ENCODE peak calls at places on chromosomes 5 and 9, in ten cellular contexts. H, M, X, U, S, C, L, Z, G and A are unnamed samples.

GRCh38 chr5:38299585-38299984 is 41.2 kb downstream of the EGFLAM start:
- DNase-seq in H (no peak), M (no peak), X (no peak), U (no peak), S (no peak), C (no peak), L (no peak), Z (no peak), G (no peak), A (no peak)

GRCh38 chr5:1831257-1831656 is 30.1 kb downstream of the NDUFS6 start:
- DNase-seq in H (no peak), M (no peak), X (no peak), U (no peak), S (no peak), C (no peak), L (no peak), Z (no peak), G (no peak), A (no peak)

GRCh38 chr5:21236896-21237830 is 1249.2 kb upstream of the CDH18 start:
- DNase-seq in H (peak; percentile 63), M (no peak), X (no peak), U (no peak), S (no peak), C (no peak), L (no peak), Z (no peak), G (no peak), A (no peak)

GRCh38 chr5:137696481-137696880 is 39.4 kb downstream of the KLHL3 start:
- DNase-seq in H (peak; percentile 15), M (no peak), X (no peak), U (no peak), S (no peak), C (peak; percentile 63), L (no peak), Z (no peak), G (no peak), A (no peak)

GRCh38 chr5:180642181-180643140 is 6.9 kb downstream of the FLT4 start:
- DNase-seq in H (no peak), M (no peak), X (no peak), U (no peak), S (no peak), C (no peak), L (no peak), Z (peak; percentile 2), G (no peak), A (no peak)

GRCh38 chr9:35954942-35955546 is 2.9 kb downstream of the OR2S2 start:
- DNase-seq in H (peak; percentile 91), M (peak; percentile 60), X (peak; percentile 33), U (peak; percentile 65), S (peak; percentile 65), C (peak; percentile 90), L (peak; percentile 42), Z (no peak), G (peak; percentile 78), A (peak; percentile 26)

GRCh38 chr5:88942967-88943291 is 59.9 kb upstream of the MEF2C start:
- DNase-seq in H (peak; percentile 54), M (no peak), X (no peak), U (no peak), S (no peak), C (no peak), L (no peak), Z (no peak), G (peak; percentile 8), A (no peak)

GRCh38 chr9:20264896-20265295 is 357.4 kb downstream of the MLLT3 start:
- DNase-seq in H (no peak), M (no peak), X (no peak), U (no peak), S (no peak), C (no peak), L (no peak), Z (no peak), G (no peak), A (no peak)

GRCh38 chr5:122972877-122973276 is 63.6 kb downstream of the PPIC start:
- DNase-seq in H (peak; percentile 6), M (no peak), X (no peak), U (no peak), S (no peak), C (peak; percentile 75), L (no peak), Z (no peak), G (peak; percentile 4), A (no peak)

GRCh38 chr9:33233659-33234335 is 6.2 kb upstream of the SPINK4 start:
- DNase-seq in H (peak; percentile 96), M (peak; percentile 95), X (no peak), U (peak; percentile 81), S (no peak), C (peak; percentile 99), L (peak; percentile 97), Z (no peak), G (peak; percentile 91), A (no peak)

GRCh38 chr9:126503333-126504085 is 110.2 kb upstream of the LMX1B start:
- DNase-seq in H (no peak), M (no peak), X (no peak), U (no peak), S (no peak), C (peak; percentile 51), L (no peak), Z (no peak), G (no peak), A (no peak)

GRCh38 chr5:142466195-142466951 is 141.6 kb upstream of the SPRY4 start:
- DNase-seq in H (peak; percentile 49), M (no peak), X (no peak), U (no peak), S (no peak), C (peak; percentile 74), L (no peak), Z (no peak), G (no peak), A (no peak)

GRCh38 chr9:76684213-76684612 is 80.0 kb upstream of the PCA3 start:
- DNase-seq in H (no peak), M (no peak), X (no peak), U (no peak), S (no peak), C (no peak), L (no peak), Z (no peak), G (no peak), A (no peak)

DNA sequence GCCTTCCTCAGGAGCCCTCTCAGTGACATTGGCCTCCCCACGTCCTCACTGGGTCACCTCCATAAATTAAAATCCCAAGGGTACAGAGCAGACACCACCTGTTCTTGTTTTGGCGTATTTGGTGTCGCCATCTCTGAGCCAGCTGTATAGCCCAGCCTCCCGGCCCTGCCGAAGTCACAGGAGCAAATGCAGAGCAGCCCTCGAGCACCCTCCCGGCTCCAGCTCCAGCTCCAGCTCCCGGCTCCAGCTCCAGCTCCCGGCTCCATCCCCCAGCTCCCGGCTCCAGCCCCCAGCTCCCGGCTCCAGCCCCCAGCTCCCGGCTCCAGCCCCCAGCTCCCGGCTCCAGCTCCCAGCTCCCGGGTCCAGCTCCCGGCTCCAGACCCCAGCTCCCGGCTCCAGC is 74.3 kb downstream of the ZNF354C start:
- DNase-seq in H (no peak), M (no peak), X (no peak), U (no peak), S (no peak), C (no peak), L (no peak), Z (no peak), G (no peak), A (no peak)
- H3K4me3 ChIP-seq in H (no peak overlapping the region), M (no peak overlapping the region), X (no peak overlapping the region), U (no peak overlapping the region), S (no peak overlapping the region), C (no peak overlapping the region), L (no peak overlapping the region), Z (no peak overlapping the region), G (no peak overlapping the region), A (no peak overlapping the region)

GRCh38 chr9:3769646-3770045 is 243.8 kb upstream of the RFX3 start:
- DNase-seq in H (no peak), M (no peak), X (no peak), U (no peak), S (no peak), C (no peak), L (no peak), Z (no peak), G (no peak), A (no peak)
- H3K9me3 ChIP-seq in H (no peaks in the 10 kb centered on the region), M (no peaks in the 10 kb centered on the region), X (no peaks in the 10 kb centered on the region), U (no peaks in the 10 kb centered on the region), S (no peaks in the 10 kb centered on the region), C (no peaks in the 10 kb centered on the region), L (no peaks in the 10 kb centered on the region), Z (no peaks in the 10 kb centered on the region), G (no peaks in the 10 kb centered on the region), A (no peaks in the 10 kb centered on the region)

DNA sequence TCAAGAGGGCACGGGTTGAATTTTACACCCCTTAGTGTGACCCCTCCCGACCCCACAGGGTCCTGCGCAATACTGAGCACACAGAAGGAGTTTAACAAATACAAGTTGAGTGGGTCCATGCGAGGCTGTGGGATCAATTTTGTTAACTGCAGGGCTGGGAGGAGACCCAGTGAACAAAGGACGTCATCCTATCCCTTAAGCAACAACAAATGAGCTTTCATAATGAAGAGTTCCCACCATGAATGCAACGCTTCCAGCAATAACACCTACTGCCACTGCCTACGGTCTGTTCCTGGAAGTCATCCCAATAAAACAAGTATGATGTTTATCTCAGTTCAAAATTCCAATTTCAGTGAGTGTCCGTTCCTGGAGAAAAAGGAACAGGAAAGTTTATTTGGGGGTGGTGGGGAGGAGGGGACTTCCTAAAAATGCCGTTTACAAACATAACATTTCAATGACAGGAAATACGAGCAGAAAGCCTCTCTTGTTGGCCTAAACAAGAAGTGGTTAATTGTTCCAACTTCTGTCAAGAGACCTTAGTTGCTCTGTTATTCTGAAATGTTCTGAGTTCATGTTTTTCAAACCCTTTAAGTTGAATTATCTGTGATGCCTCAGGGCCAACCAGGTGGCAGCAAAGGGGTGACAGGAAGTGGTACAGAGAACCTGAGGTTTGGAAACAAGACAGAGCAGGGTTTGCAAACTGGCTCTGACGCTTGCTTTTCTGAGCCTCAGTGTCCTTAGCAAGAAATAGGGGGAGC is 65.8 kb upstream of the PLPP6 start:
- DNase-seq in H (no peak), M (no peak), X (peak; percentile 37), U (no peak), S (peak; percentile 82), C (no peak), L (no peak), Z (no peak), G (no peak), A (peak; percentile 87)
- H3K27ac ChIP-seq in H (no peak overlapping the region), M (peak overlapping the region; percentile 24), X (peak overlapping the region; percentile 47), U (no peak overlapping the region), S (peak overlapping the region; percentile 30), C (no peak overlapping the region), L (no peak overlapping the region), Z (peak overlapping the region; percentile 64), G (no peak overlapping the region), A (peak overlapping the region; percentile 65)

GRCh38 chr5:141342773-141343172 is 856 bp upstream of the PCDHGA3 start:
- DNase-seq in H (no peak), M (no peak), X (no peak), U (no peak), S (no peak), C (no peak), L (no peak), Z (no peak), G (no peak), A (no peak)

GRCh38 chr5:141343953-141344463 is 379 bp downstream of the PCDHGA3 start:
- DNase-seq in H (no peak), M (no peak), X (no peak), U (no peak), S (no peak), C (no peak), L (no peak), Z (no peak), G (no peak), A (no peak)

GRCh38 chr5:141343242-141343952 is at the start of gene PCDHGA3:
- DNase-seq in H (peak; percentile 73), M (no peak), X (no peak), U (no peak), S (peak; percentile 24), C (peak; percentile 71), L (no peak), Z (no peak), G (no peak), A (peak; percentile 38)

GRCh38 chr5:141338538-141339306 is at the start of gene PCDHGA2:
- DNase-seq in H (peak; percentile 65), M (no peak), X (no peak), U (peak; percentile 21), S (no peak), C (peak; percentile 66), L (peak; percentile 24), Z (no peak), G (no peak), A (no peak)
- H3K4me3 ChIP-seq in H (peak within 1 kb of the TSS; percentile 30), M (no peak within 1 kb of the TSS), X (no peak within 1 kb of the TSS), U (no peak within 1 kb of the TSS), S (no peak within 1 kb of the TSS), C (peak within 1 kb of the TSS; percentile 50), L (peak within 1 kb of the TSS; percentile 45), Z (peak within 1 kb of the TSS; percentile 65), G (peak within 1 kb of the TSS; percentile 51), A (no peak within 1 kb of the TSS)